ENCODE peak calls at places on chromosomes 7 and 10, in eight cellular contexts. K is mammary epithelial cell, N is esophagus squamous epithelium, J is cardiac muscle cell, T is H9, R is foreskin keratinocyte, L is PC-9, O is A549. Z is an unnamed sample.

GRCh38 chr7:29277436-29278215 is 83.1 kb downstream of the CHN2 start:
- DNase-seq in K (no peak), N (no peak), J (no peak), T (no peak), R (no peak), L (no peak), O (no peak), Z (no peak)

GRCh38 chr7:80244206-80244956 is 109.8 kb downstream of the GNAI1 start:
- DNase-seq in K (no peak), N (no peak), J (peak; percentile 54), T (no peak), R (no peak), L (no peak), O (no peak), Z (no peak)

GRCh38 chr10:99532687-99533495 is at the start of gene NKX2-3:
- DNase-seq in K (no peak), N (no peak), J (peak; percentile 62), T (peak; percentile 93), R (no peak), L (no peak), O (peak; percentile 88), Z (no peak)

GRCh38 chr10:4354382-4354812 is 471.6 kb upstream of the AKR1E2 start:
- DNase-seq in K (peak; percentile 96), N (no peak), J (no peak), T (no peak), R (peak; percentile 95), L (peak; percentile 47), O (peak; percentile 36), Z (peak; percentile 73)

GRCh38 chr7:93245525-93246432 is 13.6 kb downstream of the VPS50 start:
- DNase-seq in K (peak; percentile 6), N (no peak), J (peak; percentile 59), T (no peak), R (no peak), L (no peak), O (no peak), Z (no peak)

GRCh38 chr7:155660059-155660757 is 15.7 kb downstream of the RBM33 start:
- DNase-seq in K (peak; percentile 36), N (no peak), J (no peak), T (no peak), R (no peak), L (no peak), O (no peak), Z (no peak)

GRCh38 chr10:112872728-112873127 is 77.3 kb upstream of the TCF7L2 start:
- DNase-seq in K (no peak), N (no peak), J (no peak), T (no peak), R (no peak), L (no peak), O (no peak), Z (no peak)

GRCh38 chr10:110546499-110547105 is 20.9 kb upstream of the SMC3 start:
- DNase-seq in K (no peak), N (no peak), J (no peak), T (no peak), R (no peak), L (no peak), O (no peak), Z (no peak)

GRCh38 chr7:43880596-43880995 is 11.3 kb upstream of the MRPS24 start:
- DNase-seq in K (no peak), N (no peak), J (no peak), T (no peak), R (no peak), L (no peak), O (no peak), Z (no peak)

GRCh38 chr7:131726680-131727079 is 170.3 kb upstream of the PODXL start:
- DNase-seq in K (no peak), N (no peak), J (no peak), T (no peak), R (no peak), L (no peak), O (no peak), Z (no peak)

GRCh38 chr7:55953707-55954475 is 2.2 kb downstream of the MRPS17 start:
- DNase-seq in K (no peak), N (no peak), J (no peak), T (no peak), R (no peak), L (no peak), O (no peak), Z (no peak)

GRCh38 chr7:69358163-69358821 is 240.0 kb upstream of the AUTS2 start:
- DNase-seq in K (no peak), N (no peak), J (peak; percentile 2), T (peak; percentile 31), R (no peak), L (no peak), O (no peak), Z (no peak)

GRCh38 chr7:95865716-95866371 is 93.5 kb downstream of the DYNC1I1 start:
- DNase-seq in K (no peak), N (no peak), J (peak; percentile 41), T (peak; percentile 32), R (no peak), L (no peak), O (no peak), Z (peak; percentile 22)

GRCh38 chr7:22802426-22802825 is 20.2 kb downstream of the TOMM7 start:
- DNase-seq in K (no peak), N (no peak), J (no peak), T (peak; percentile 77), R (no peak), L (no peak), O (no peak), Z (no peak)

GRCh38 chr10:4663162-4663992 is 162.6 kb upstream of the AKR1E2 start:
- DNase-seq in K (peak; percentile 99), N (no peak), J (peak; percentile 98), T (no peak), R (peak; percentile 99), L (peak; percentile 75), O (peak; percentile 85), Z (peak; percentile 94)

GRCh38 chr10:44752451-44753441 is 158.4 kb upstream of the TMEM72 start:
- DNase-seq in K (peak; percentile 69), N (no peak), J (peak; percentile 78), T (no peak), R (peak; percentile 2), L (no peak), O (no peak), Z (peak; percentile 51)

GRCh38 chr7:105934577-105935185 is 28.4 kb upstream of the CDHR3 start:
- DNase-seq in K (peak; percentile 12), N (no peak), J (peak; percentile 80), T (peak; percentile 56), R (no peak), L (peak; percentile 11), O (no peak), Z (no peak)

DNA sequence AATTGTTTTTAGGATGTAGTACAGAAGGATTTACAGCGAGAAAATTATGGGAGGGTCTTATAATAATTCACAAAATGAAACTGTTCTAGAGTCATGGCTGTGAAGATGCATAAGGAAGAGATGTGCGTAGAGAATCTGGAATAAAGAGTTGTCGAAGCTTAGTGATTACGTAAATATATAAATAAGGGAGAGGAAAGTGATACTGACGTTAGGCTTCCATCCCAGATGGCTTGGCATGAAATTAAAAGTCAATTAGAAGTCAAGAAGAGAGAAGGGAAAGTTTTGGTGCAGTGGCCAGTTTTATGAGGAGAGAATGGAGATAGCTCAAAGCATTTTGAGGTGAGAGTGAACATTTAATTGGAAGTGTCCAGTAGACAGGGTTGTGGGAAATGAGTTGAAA is 85.5 kb downstream of the LCOR start:
- DNase-seq in K (no peak), N (no peak), J (no peak), T (no peak), R (no peak), L (no peak), O (no peak), Z (no peak)
- H3K4me1 ChIP-seq in K (no peaks in the 10 kb centered on the region), N (no peaks in the 10 kb centered on the region), J (peaks cover 13% of the 10 kb centered on the region), T (no peaks in the 10 kb centered on the region), R (no peaks in the 10 kb centered on the region), L (no peaks in the 10 kb centered on the region), O (no peaks in the 10 kb centered on the region), Z (no peaks in the 10 kb centered on the region)

GRCh38 chr7:2732388-2732787 is 44.4 kb downstream of the AMZ1 start:
- DNase-seq in K (no peak), N (no peak), J (no peak), T (peak; percentile 10), R (no peak), L (no peak), O (no peak), Z (no peak)

GRCh38 chr7:2732959-2733584 is 45.1 kb downstream of the AMZ1 start:
- DNase-seq in K (no peak), N (no peak), J (peak; percentile 79), T (peak; percentile 15), R (no peak), L (peak; percentile 83), O (no peak), Z (no peak)

GRCh38 chr7:2729893-2730716 is 42.1 kb downstream of the AMZ1 start:
- DNase-seq in K (no peak), N (no peak), J (no peak), T (no peak), R (no peak), L (no peak), O (no peak), Z (no peak)

GRCh38 chr7:2729043-2729892 is 41.3 kb downstream of the AMZ1 start:
- DNase-seq in K (no peak), N (no peak), J (no peak), T (no peak), R (no peak), L (no peak), O (no peak), Z (no peak)

DNA sequence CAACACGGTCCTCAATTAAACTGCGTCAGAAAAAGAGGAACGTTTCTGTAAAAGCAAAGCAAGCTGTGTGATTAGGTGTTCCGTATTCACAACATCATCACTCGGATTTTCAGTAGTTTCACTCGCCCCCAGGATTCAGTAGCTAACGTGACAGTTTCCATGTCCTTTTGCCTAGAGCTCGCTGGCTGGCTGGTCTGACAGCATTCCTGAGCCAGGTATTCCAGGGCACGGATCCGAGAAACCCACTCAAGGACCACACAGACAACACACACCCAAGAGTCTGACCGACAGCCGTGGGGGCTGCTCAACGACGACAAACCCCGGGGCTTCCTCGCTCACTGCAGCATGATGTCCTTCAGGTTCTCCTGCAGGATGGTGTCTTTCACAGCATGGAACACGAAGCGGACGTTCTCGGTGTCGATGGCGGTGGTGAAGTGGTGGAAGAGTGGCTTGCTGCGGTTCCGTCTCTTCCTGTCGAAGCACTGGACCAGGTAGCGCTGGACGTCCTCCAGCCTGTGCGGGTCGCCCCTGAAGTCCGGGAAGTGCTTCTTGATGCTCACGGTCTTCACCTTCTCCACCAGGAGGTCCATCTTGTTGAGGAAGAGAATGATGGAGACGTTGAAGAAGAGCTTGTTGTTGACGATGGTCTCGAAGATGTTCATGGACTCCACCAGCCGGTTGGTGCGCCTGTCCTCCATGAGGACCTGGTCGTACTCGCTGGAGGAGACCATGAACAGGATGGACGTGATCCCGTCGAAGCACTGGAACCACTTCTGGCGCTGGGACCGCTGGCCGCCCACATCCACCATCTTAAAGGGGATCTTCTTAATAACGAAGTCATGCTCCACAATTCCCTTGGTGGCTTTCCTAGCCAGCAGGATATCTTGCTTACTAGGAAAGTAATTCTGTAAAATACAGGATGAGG is 43.1 kb downstream of the AMZ1 start:
- DNase-seq in K (no peak), N (no peak), J (no peak), T (peak; percentile 20), R (no peak), L (no peak), O (no peak), Z (no peak)
- H3K27ac ChIP-seq in K (no peak overlapping the region), N (peak overlapping the region; percentile 72), J (no peak overlapping the region), T (no peak overlapping the region), R (no peak overlapping the region), L (no peak overlapping the region), O (no peak overlapping the region), Z (no peak overlapping the region)

GRCh38 chr10:80204193-80204714 is 1.1 kb downstream of the ANXA11 start:
- DNase-seq in K (peak; percentile 61), N (no peak), J (no peak), T (no peak), R (peak; percentile 26), L (peak; percentile 93), O (no peak), Z (no peak)
- H3K4me1 ChIP-seq in K (peaks cover 40% of the 10 kb centered on the region), N (peaks cover 46% of the 10 kb centered on the region), J (peaks cover 37% of the 10 kb centered on the region), T (peaks cover 10% of the 10 kb centered on the region), R (peaks cover 3% of the 10 kb centered on the region), L (peaks cover 64% of the 10 kb centered on the region), O (peaks cover 68% of the 10 kb centered on the region), Z (peaks cover 52% of the 10 kb centered on the region)

GRCh38 chr10:33161550-33162247 is 172.8 kb downstream of the NRP1 start:
- DNase-seq in K (no peak), N (no peak), J (no peak), T (no peak), R (no peak), L (no peak), O (no peak), Z (no peak)
- H3K27ac ChIP-seq in K (no peak overlapping the region), N (no peak overlapping the region), J (no peak overlapping the region), T (no peak overlapping the region), R (no peak overlapping the region), L (no peak overlapping the region), O (peak overlapping the region; percentile 16), Z (no peak overlapping the region)